ENCODE peak calls at places on chromosome 11, in four cellular contexts. H is endodermal cell; F is A673; R is CD8-positive, alpha-beta T cell. A is an unnamed sample.

GRCh38 chr11:117752721-117753237 is 44.2 kb downstream of the DSCAML1 start:
- DNase-seq in F (no peak), R (no peak), H (no peak), A (no peak)

GRCh38 chr11:12086271-12087074 is 23.9 kb upstream of the MICAL2 start:
- DNase-seq in R (no peak), H (no peak), F (peak; percentile 58), A (no peak)

GRCh38 chr11:126102436-126102894 is 39.8 kb upstream of the CDON start:
- DNase-seq in R (no peak), H (peak; percentile 46), F (peak; percentile 72), A (no peak)

GRCh38 chr11:19574916-19575315 is 137.7 kb upstream of the NAV2 start:
- DNase-seq in H (no peak), R (no peak), F (no peak), A (no peak)

GRCh38 chr11:109362059-109362458 is 59.9 kb upstream of the C11orf87 start:
- DNase-seq in F (no peak), R (no peak), H (no peak), A (no peak)

GRCh38 chr11:19359425-19360000 is 118.8 kb upstream of the E2F8 start:
- DNase-seq in R (no peak), H (no peak), F (no peak), A (no peak)

GRCh38 chr11:128532016-128532570 is 55.3 kb downstream of the ETS1 start:
- DNase-seq in R (no peak), H (no peak), F (no peak), A (no peak)

GRCh38 chr11:20355221-20356219 is 8.0 kb upstream of the HTATIP2 start:
- DNase-seq in H (peak; percentile 78), F (peak; percentile 59), R (no peak), A (no peak)

GRCh38 chr11:2074266-2074825 is 64.8 kb downstream of the IGF2 start:
- DNase-seq in R (no peak), F (peak; percentile 16), H (peak; percentile 84), A (no peak)

GRCh38 chr11:129828301-129828836 is 12.7 kb downstream of the TMEM45B start:
- DNase-seq in R (no peak), H (no peak), F (no peak), A (no peak)

GRCh38 chr11:83403990-83404389 is 117.8 kb upstream of the CCDC90B start:
- DNase-seq in H (no peak), F (no peak), R (no peak), A (no peak)

GRCh38 chr11:36450391-36450714 is 59.7 kb downstream of the TRAF6 start:
- DNase-seq in H (no peak), F (no peak), R (no peak), A (no peak)

GRCh38 chr11:128026596-128026995 is 560.8 kb downstream of the ETS1 start:
- DNase-seq in H (no peak), R (no peak), F (no peak), A (no peak)

GRCh38 chr11:127919206-127920000 is 668.0 kb downstream of the ETS1 start:
- DNase-seq in F (no peak), H (no peak), R (no peak), A (no peak)

GRCh38 chr11:73313652-73314051 is 5.6 kb downstream of the ARHGEF17 start:
- DNase-seq in F (no peak), R (no peak), H (no peak), A (no peak)

GRCh38 chr11:92477686-92478085 is 253.1 kb downstream of the FAT3 start:
- DNase-seq in R (no peak), F (no peak), H (no peak), A (no peak)

GRCh38 chr11:38824573-38824972 is 2226.5 kb upstream of the RAG2 start:
- DNase-seq in H (peak; percentile 41), R (no peak), F (peak; percentile 74), A (no peak)

GRCh38 chr11:103792981-103793468 is 243.4 kb upstream of the DDI1 start:
- DNase-seq in F (no peak), H (no peak), R (no peak), A (no peak)
- H3K36me3 ChIP-seq in F (no peaks in the 10 kb centered on the region), H (no peaks in the 10 kb centered on the region), R (no peaks in the 10 kb centered on the region), A (no peaks in the 10 kb centered on the region)

GRCh38 chr11:66112640-66113098 is 42.6 kb downstream of the PACS1 start:
- DNase-seq in H (no peak), F (peak; percentile 39), R (no peak), A (no peak)

GRCh38 chr11:66111158-66111557 is 41.1 kb downstream of the PACS1 start:
- DNase-seq in H (no peak), F (no peak), R (no peak), A (no peak)

GRCh38 chr11:66112041-66112491 is 42.0 kb downstream of the PACS1 start:
- DNase-seq in F (no peak), R (no peak), H (peak; percentile 69), A (no peak)

GRCh38 chr11:66115638-66116410 is 45.8 kb downstream of the PACS1 start:
- DNase-seq in F (peak; percentile 65), R (no peak), H (no peak), A (no peak)

GRCh38 chr11:66113132-66113856 is 43.2 kb downstream of the PACS1 start:
- DNase-seq in R (no peak), F (peak; percentile 47), H (no peak), A (no peak)
- H3K27ac ChIP-seq in R (no peak overlapping the region), F (peak overlapping the region; percentile 62), H (no peak overlapping the region), A (peak overlapping the region; percentile 24)

GRCh38 chr11:119729581-119730346 is 764 bp upstream of the NECTIN1 start:
- DNase-seq in F (peak; percentile 23), R (no peak), H (peak; percentile 71), A (no peak)
- H3K36me3 ChIP-seq in F (no peaks in the 10 kb centered on the region), R (no peaks in the 10 kb centered on the region), H (no peaks in the 10 kb centered on the region), A (no peaks in the 10 kb centered on the region)

DNA sequence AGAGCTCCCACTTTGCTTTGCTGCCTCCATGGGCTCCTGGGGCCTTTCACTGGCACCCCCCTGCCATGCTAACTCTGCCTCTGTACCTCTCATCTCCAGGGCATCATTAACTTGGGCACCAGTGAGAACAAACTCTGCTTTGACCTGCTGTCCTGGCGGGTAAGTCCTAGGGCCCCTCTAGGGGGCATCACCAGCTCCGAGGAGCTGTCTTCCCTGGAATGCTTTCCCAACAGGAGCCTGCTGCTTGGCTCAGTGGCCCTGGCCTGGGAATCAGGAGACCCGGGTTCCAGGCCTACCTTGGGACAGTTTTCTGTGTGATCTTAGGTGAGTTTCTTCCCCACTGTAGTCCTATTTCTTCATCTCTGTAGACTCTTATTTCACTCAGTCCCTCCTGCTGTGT is 5.1 kb downstream of the ACCS start:
- DNase-seq in R (no peak), H (peak; percentile 70), F (no peak), A (no peak)
- H3K27ac ChIP-seq in R (no peak overlapping the region), H (no peak overlapping the region), F (no peak overlapping the region), A (no peak overlapping the region)

GRCh38 chr11:6480299-6480914 is 724 bp downstream of the ARFIP2 start:
- DNase-seq in F (no peak), H (no peak), R (no peak), A (no peak)
- H3K36me3 ChIP-seq in F (peaks cover 61% of the 10 kb centered on the region), H (peaks cover 57% of the 10 kb centered on the region), R (peaks cover 26% of the 10 kb centered on the region), A (peaks cover 35% of the 10 kb centered on the region)

DNA sequence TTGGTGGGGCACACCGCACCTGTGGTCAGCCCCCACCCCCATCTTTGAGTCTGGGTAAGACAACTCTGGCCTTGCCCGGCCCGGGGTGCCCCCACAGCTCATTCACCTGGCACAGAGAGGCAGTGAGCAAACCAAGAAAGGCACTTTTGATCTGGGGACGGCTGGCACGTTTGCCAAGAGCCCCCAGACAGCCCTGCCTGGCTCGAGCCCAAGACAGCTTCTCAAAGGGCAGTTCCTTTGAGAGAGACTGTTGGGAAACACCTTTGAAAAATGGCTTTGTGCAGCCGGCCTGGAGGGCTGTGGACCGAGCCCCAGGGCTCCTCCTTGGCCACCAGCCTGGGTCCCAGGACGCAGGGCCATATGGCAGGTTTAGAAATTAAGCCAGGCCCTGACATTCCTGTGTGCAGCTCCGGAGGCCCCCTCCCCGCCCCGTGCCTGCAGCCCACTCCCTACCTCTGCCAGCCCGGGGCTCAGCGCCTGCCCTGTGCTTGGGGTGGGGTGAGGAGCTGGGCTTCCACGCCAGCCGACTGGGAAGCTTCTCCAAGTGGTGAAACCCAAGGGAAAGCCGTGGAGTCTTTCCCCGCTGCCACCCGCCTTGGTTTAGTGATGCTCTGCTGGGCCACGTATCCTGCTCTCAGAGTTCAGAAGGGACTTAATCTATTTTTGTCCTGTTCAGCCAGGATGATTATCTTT is 50.2 kb upstream of the SMIM38 start:
- DNase-seq in R (no peak), F (no peak), H (no peak), A (no peak)
- H3K27ac ChIP-seq in R (no peak overlapping the region), F (peak overlapping the region; percentile 39), H (no peak overlapping the region), A (no peak overlapping the region)

GRCh38 chr11:97237151-97237550 is 847.3 kb downstream of the JRKL start:
- DNase-seq in R (no peak), F (no peak), H (no peak), A (no peak)

DNA sequence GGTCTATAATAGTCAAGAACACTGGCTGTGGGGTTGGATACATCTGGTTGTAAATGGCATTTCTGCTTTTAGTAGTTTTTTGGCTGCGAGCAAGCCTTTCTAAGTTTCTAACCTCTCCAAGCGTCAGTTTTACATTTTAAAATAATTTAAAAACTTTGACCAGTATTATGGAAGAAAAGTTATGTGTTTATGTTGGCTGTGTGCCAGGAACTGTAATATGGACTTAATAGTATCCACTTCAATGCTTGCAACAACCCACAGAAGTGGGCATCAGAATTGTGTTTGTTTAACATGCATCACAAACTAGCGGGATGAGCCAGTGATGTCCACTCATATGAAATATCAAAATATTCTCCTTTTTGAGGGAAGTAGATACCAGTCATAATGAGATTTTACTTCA is 844.2 kb downstream of the JRKL start:
- DNase-seq in H (no peak), F (no peak), R (no peak), A (no peak)
- H3K36me3 ChIP-seq in H (no peaks in the 10 kb centered on the region), F (no peaks in the 10 kb centered on the region), R (no peaks in the 10 kb centered on the region), A (no peaks in the 10 kb centered on the region)